ENCODE peak calls at places on chromosomes 3 and 15, in four cellular contexts. M, H, R and U are unnamed samples.

GRCh38 chr15:85889956-85890619 is 95.4 kb upstream of the KLHL25 start:
- DNase-seq in M (no peak), R (no peak), H (no peak), U (no peak)

GRCh38 chr3:48598323-48599076 is 3.4 kb upstream of the COL7A1 start:
- DNase-seq in M (peak; percentile 31), H (no peak), R (peak; percentile 92), U (peak; percentile 49)

GRCh38 chr3:140595295-140595694 is 82.6 kb upstream of the TRIM42 start:
- DNase-seq in H (no peak), R (no peak), M (no peak), U (no peak)

GRCh38 chr3:33932010-33932764 is 133.8 kb downstream of the PDCD6IP start:
- DNase-seq in H (no peak), R (no peak), M (no peak), U (no peak)

GRCh38 chr15:68228143-68228970 is 1.2 kb downstream of the CLN6 start:
- DNase-seq in R (no peak), H (no peak), M (no peak), U (no peak)

GRCh38 chr15:33068531-33068990 is 126.0 kb downstream of the FMN1 start:
- DNase-seq in R (peak; percentile 64), H (no peak), M (peak; percentile 65), U (no peak)

GRCh38 chr3:55476515-55476914 is 10.6 kb downstream of the WNT5A start:
- DNase-seq in R (peak; percentile 59), M (no peak), H (no peak), U (peak; percentile 69)

GRCh38 chr3:123799544-123800351 is 84.4 kb downstream of the MYLK start:
- DNase-seq in H (no peak), R (peak; percentile 81), M (no peak), U (no peak)

GRCh38 chr3:13420051-13420816 is at the start of gene NUP210:
- DNase-seq in R (no peak), M (peak; percentile 39), H (peak; percentile 67), U (no peak)

GRCh38 chr15:82810863-82811421 is 1.5 kb downstream of the WHAMM start:
- DNase-seq in R (no peak), H (no peak), M (peak; percentile 75), U (no peak)

GRCh38 chr3:146222204-146223046 is 28.5 kb downstream of the PLSCR4 start:
- DNase-seq in H (no peak), R (no peak), M (no peak), U (no peak)

GRCh38 chr3:38224357-38224756 is 41.3 kb upstream of the SLC22A13 start:
- DNase-seq in H (no peak), M (no peak), R (no peak), U (no peak)

GRCh38 chr15:51470512-51470911 is 129.1 kb downstream of the GLDN start:
- DNase-seq in M (no peak), H (no peak), R (no peak), U (no peak)